ENCODE peak calls at places on chromosomes 5 and 9, in ten cellular contexts. J is testis; C is adipocyte; V is OCI-LY7; L is CD4-positive, alpha-beta memory T cell; F is HCT116; R is brain microvascular endothelial cell; P is mesendoderm; I is SJSA1; S is transverse colon. W is an unnamed sample.
A peak's percentile ranks its signal among the peaks of the same experiment; 100 is the strongest.

GRCh38 chr5:98694902-98695301 is 78.6 kb upstream of the RGMB start:
- DNase-seq in P (no peak), I (no peak), V (no peak), C (no peak), S (no peak), L (no peak), R (no peak), F (no peak), J (no peak), W (no peak)

GRCh38 chr5:54470191-54470590 is 14.7 kb downstream of the HSPB3 start:
- DNase-seq in F (no peak), S (no peak), R (no peak), J (no peak), I (no peak), V (no peak), P (no peak), L (no peak), C (peak; percentile 74), W (no peak)

GRCh38 chr5:757346-757930 is 27.1 kb downstream of the ZDHHC11B start:
- DNase-seq in R (no peak), F (no peak), C (no peak), S (peak; percentile 10), P (no peak), V (no peak), I (peak; percentile 61), L (no peak), J (no peak), W (no peak)

GRCh38 chr5:82164109-82164956 is 113.8 kb downstream of the RPS23 start:
- DNase-seq in P (no peak), I (peak; percentile 61), J (no peak), L (no peak), F (no peak), V (no peak), S (no peak), C (peak; percentile 79), R (peak; percentile 91), W (no peak)

GRCh38 chr5:74085186-74085585 is 459.2 kb downstream of the ARHGEF28 start:
- DNase-seq in J (no peak), L (no peak), I (no peak), P (peak; percentile 89), V (no peak), F (no peak), S (no peak), C (no peak), R (no peak), W (no peak)

GRCh38 chr5:60594715-60595114 is 105.3 kb downstream of the DEPDC1B start:
- DNase-seq in P (no peak), S (no peak), L (no peak), I (no peak), C (no peak), V (no peak), R (no peak), F (no peak), J (no peak), W (no peak)

GRCh38 chr5:9712506-9713285 is 82.5 kb upstream of the TAS2R1 start:
- DNase-seq in R (peak; percentile 64), F (no peak), V (no peak), P (no peak), I (peak; percentile 81), S (no peak), J (no peak), L (no peak), C (peak; percentile 63), W (no peak)

GRCh38 chr9:18190671-18191374 is 283.1 kb upstream of the ADAMTSL1 start:
- DNase-seq in J (no peak), R (no peak), L (no peak), I (no peak), P (peak; percentile 50), C (no peak), S (no peak), V (no peak), F (no peak), W (no peak)

GRCh38 chr5:17114715-17115599 is 102.5 kb upstream of the BASP1 start:
- DNase-seq in P (no peak), V (no peak), I (no peak), J (no peak), C (no peak), S (no peak), R (no peak), F (no peak), L (no peak), W (no peak)

GRCh38 chr5:17118631-17119030 is 98.8 kb upstream of the BASP1 start:
- DNase-seq in P (peak; percentile 79), L (no peak), R (peak; percentile 99), C (peak; percentile 83), J (peak; percentile 54), F (peak; percentile 70), S (peak; percentile 50), I (peak; percentile 94), V (no peak), W (peak; percentile 91)

GRCh38 chr5:17114233-17114632 is 103.2 kb upstream of the BASP1 start:
- DNase-seq in L (no peak), J (no peak), P (no peak), F (no peak), V (no peak), I (no peak), R (no peak), S (no peak), C (no peak), W (no peak)

GRCh38 chr5:17113174-17113941 is 104.1 kb upstream of the BASP1 start:
- DNase-seq in R (peak; percentile 96), F (no peak), V (no peak), S (no peak), I (peak; percentile 79), C (peak; percentile 83), P (peak; percentile 16), L (no peak), J (no peak), W (no peak)
- H3K4me3 ChIP-seq in R (no peak overlapping the region), F (no peak overlapping the region), V (no peak overlapping the region), S (no peak overlapping the region), I (no peak overlapping the region), C (peak overlapping the region; percentile 28), P (no peak overlapping the region), L (no peak overlapping the region), J (no peak overlapping the region), W (peak overlapping the region; percentile 47)

DNA sequence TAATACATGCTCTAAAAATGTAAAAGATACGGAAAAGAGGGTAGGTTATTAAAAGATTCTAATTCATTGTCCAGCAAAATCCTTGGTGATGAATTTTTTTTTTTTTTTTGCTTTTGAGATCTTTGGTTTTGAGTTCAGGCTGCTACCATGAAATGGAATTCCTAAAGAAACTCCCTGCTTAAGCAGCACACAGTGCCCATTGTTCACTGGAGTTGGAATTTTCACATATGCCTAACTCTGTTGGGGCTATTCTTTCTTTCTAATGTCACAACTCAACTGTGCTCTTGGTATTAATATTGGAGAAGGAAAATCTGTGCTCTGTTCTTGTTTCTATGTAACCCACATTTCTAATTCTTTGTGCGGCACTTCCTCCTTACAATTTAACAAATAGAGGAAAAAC is 21.5 kb downstream of the MATR3 start:
- DNase-seq in P (no peak), S (no peak), C (no peak), I (no peak), R (no peak), L (no peak), V (no peak), J (no peak), F (no peak), W (no peak)
- H3K36me3 ChIP-seq in P (peaks cover 6% of the 10 kb centered on the region), S (no peaks in the 10 kb centered on the region), C (peaks cover 57% of the 10 kb centered on the region), I (peaks cover 74% of the 10 kb centered on the region), R (peaks cover 38% of the 10 kb centered on the region), L (peaks cover 40% of the 10 kb centered on the region), V (peaks cover 96% of the 10 kb centered on the region), J (no peaks in the 10 kb centered on the region), F (peaks cover 47% of the 10 kb centered on the region), W (peaks cover 41% of the 10 kb centered on the region)

GRCh38 chr5:175853573-175854230 is 17.7 kb upstream of the CPLX2 start:
- DNase-seq in I (no peak), V (no peak), J (peak; percentile 38), S (no peak), L (no peak), P (no peak), F (no peak), R (no peak), C (no peak), W (no peak)

GRCh38 chr5:175855041-175855720 is 16.2 kb upstream of the CPLX2 start:
- DNase-seq in P (no peak), I (no peak), J (no peak), R (no peak), S (no peak), C (no peak), V (no peak), F (no peak), L (no peak), W (no peak)

GRCh38 chr5:175851727-175852126 is 19.7 kb upstream of the CPLX2 start:
- DNase-seq in V (no peak), F (no peak), P (no peak), R (no peak), S (no peak), L (no peak), I (no peak), C (no peak), J (no peak), W (no peak)

GRCh38 chr5:175856408-175856807 is 15.0 kb upstream of the CPLX2 start:
- DNase-seq in F (no peak), P (no peak), V (no peak), R (no peak), C (no peak), L (no peak), I (no peak), S (no peak), J (no peak), W (no peak)

DNA sequence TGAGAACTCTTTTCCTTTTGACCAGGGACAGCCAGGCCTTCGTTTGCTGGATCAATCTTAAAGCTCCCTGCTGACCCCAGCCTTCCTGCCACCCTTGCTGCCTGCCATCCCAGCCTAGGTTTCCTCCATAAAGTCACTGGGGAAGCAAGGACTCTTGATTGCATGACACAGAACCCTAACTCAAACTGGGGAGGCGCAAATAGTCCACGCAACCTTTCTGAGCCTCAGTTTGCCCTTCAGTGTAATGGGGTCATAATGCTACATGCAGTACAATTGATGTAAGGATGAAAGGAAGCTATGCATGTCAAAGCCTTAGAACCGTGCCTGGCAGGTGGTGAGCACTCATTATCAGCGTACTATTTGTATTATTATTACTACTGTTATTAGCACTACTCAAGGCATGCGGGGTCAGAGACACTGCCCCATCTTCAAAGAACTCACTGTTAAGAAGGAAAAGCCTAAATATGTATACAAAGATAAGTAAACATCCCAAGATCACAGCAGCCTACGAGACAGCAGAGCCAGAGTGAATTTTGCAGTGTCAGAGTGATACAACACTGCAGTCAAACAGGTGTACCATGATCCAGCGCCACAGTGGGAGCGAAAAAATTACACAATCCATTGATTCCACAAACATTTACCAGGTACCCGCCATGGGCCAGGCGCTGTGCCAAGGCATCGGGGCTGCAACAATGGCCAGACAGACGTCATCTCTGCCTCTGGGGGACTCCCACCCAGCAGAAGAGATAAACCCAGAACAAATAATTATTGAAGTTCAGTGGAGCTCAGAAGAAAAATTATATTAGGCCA is 16.9 kb upstream of the CPLX2 start:
- DNase-seq in J (peak; percentile 80), L (no peak), V (no peak), P (no peak), R (no peak), C (no peak), F (no peak), S (no peak), I (no peak), W (no peak)
- H3K4me3 ChIP-seq in J (no peak overlapping the region), L (no peak overlapping the region), V (no peak overlapping the region), P (no peak overlapping the region), R (no peak overlapping the region), C (no peak overlapping the region), F (no peak overlapping the region), S (no peak overlapping the region), I (no peak overlapping the region), W (no peak overlapping the region)

DNA sequence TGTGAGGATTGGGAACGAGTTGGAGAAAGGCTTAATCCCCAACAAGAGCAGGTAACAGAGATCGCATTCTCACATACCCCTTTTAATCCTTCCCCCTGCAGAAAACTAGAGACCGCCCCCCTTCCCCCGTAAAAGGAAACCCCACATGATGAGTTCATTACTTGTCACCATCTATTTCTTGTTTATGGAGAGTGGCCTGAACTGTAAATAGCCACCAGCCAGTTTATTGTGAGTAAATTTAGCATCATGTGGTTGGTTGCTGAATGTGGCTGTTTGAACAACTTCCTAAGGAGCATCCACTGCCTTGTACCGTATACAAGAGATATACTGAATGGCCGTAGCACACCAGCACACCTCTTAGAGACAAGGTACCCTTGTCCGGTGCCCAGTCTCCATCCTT is 62.1 kb downstream of the TJP2 start:
- DNase-seq in P (no peak), I (no peak), L (no peak), V (no peak), C (no peak), F (no peak), S (no peak), J (no peak), R (no peak), W (no peak)
- H3K36me3 ChIP-seq in P (peaks cover 3% of the 10 kb centered on the region), I (peaks cover 31% of the 10 kb centered on the region), L (peaks cover 5% of the 10 kb centered on the region), V (peaks cover 17% of the 10 kb centered on the region), C (peaks cover 93% of the 10 kb centered on the region), F (peaks cover 14% of the 10 kb centered on the region), S (no peaks in the 10 kb centered on the region), J (no peaks in the 10 kb centered on the region), R (peaks cover 13% of the 10 kb centered on the region), W (peaks cover 4% of the 10 kb centered on the region)

W was measured in Panc1.